ENCODE peak calls at places on chromosomes 4 and X, in seven cellular contexts. O is HepG2, C is GM12878, K is H1, N is HCT116, V is K562, F is SK-N-SH. W is an unnamed sample.

GRCh38 chrX:120310861-120311631 is at the start of gene TMEM255A:
- DNase-seq in O (no peak), C (no peak), K (no peak), N (no peak), V (no peak), F (peak), W (no peak)

GRCh38 chr4:90841676-90842075 is 714.5 kb downstream of the CCSER1 start:
- DNase-seq in O (no peak), C (no peak), K (no peak), N (no peak), V (no peak), F (no peak), W (no peak)

GRCh38 chr4:184951668-184952160 is 66.6 kb upstream of the HELT start:
- DNase-seq in O (no peak), C (no peak), K (no peak), N (no peak), V (no peak), F (no peak), W (no peak)

GRCh38 chrX:120517936-120518335 is 42.8 kb downstream of the CUL4B start:
- DNase-seq in O (no peak), C (no peak), K (no peak), N (no peak), V (no peak), F (no peak), W (no peak)

GRCh38 chrX:31213941-31214340 is 142.1 kb upstream of the FTHL17 start:
- DNase-seq in O (no peak), C (no peak), K (no peak), N (no peak), V (peak), F (peak), W (peak)

GRCh38 chr4:56976283-56976877 is 1.0 kb downstream of the NOA1 start:
- DNase-seq in O (peak), C (no peak), K (no peak), N (no peak), V (peak), F (no peak), W (no peak)

GRCh38 chr4:140238353-140239041 is 84.5 kb upstream of the MAML3 start:
- DNase-seq in O (no peak), C (no peak), K (no peak), N (no peak), V (peak), F (peak), W (peak)

GRCh38 chr4:69823481-69824186 is 36.3 kb downstream of the SULT1E1 start:
- DNase-seq in O (peak), C (no peak), K (no peak), N (peak), V (no peak), F (peak), W (no peak)

GRCh38 chr4:178554352-178554751 is 1112.1 kb upstream of the AGA start:
- DNase-seq in O (no peak), C (no peak), K (no peak), N (no peak), V (no peak), F (no peak), W (no peak)

GRCh38 chr4:10006604-10007435 is 14.5 kb downstream of the SLC2A9 start:
- DNase-seq in O (peak), C (peak), K (no peak), N (peak), V (no peak), F (no peak), W (peak)

GRCh38 chrX:139881130-139881529 is 51.7 kb downstream of the ATP11C start:
- DNase-seq in O (no peak), C (no peak), K (no peak), N (peak), V (peak), F (peak), W (no peak)

GRCh38 chr4:125101706-125102105 is 213.0 kb upstream of the FAT4 start:
- DNase-seq in O (no peak), C (no peak), K (no peak), N (no peak), V (no peak), F (no peak), W (no peak)

GRCh38 chr4:153020460-153020859 is 84.3 kb downstream of the FHDC1 start:
- DNase-seq in O (no peak), C (no peak), K (no peak), N (no peak), V (no peak), F (no peak), W (no peak)

GRCh38 chrX:150035531-150035930 is 97.2 kb upstream of the EOLA2 start:
- DNase-seq in O (no peak), C (no peak), K (no peak), N (no peak), V (no peak), F (no peak), W (no peak)

GRCh38 chr4:118905546-118905945 is 16.9 kb downstream of the SYNPO2 start:
- DNase-seq in O (no peak), C (no peak), K (no peak), N (no peak), V (peak), F (no peak), W (no peak)

GRCh38 chr4:37891221-37892159 is 606 bp downstream of the TBC1D1 start:
- DNase-seq in O (no peak), C (peak), K (no peak), N (no peak), V (no peak), F (peak), W (peak)

GRCh38 chr4:37890501-37891220 is at the start of gene TBC1D1:
- DNase-seq in O (no peak), C (no peak), K (no peak), N (no peak), V (no peak), F (peak), W (peak)

GRCh38 chr4:37893164-37893563 is 2.3 kb downstream of the TBC1D1 start:
- DNase-seq in O (no peak), C (no peak), K (no peak), N (no peak), V (no peak), F (no peak), W (no peak)

GRCh38 chr4:37895271-37895670 is 4.4 kb downstream of the TBC1D1 start:
- DNase-seq in O (no peak), C (no peak), K (no peak), N (no peak), V (no peak), F (no peak), W (no peak)

DNA sequence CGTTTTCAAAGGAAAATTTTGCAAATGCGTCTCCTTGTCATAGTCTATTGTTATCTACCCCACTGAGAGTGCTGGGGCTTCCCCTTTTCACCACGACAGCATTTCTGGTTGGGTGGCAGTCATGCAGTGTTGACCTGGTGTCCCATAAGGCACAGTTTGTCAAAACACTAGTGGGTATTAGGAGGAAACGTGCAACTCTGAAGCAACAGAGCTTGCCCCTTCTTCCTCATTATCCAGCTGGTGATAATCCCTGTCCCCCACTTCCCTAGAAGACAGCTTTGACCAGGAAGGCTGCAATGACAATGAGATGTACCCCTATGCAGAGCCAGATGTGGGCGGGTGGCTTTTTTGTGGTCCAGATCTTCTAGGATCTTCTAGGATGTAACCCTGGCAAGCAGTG is 1.8 kb downstream of the TBC1D1 start:
- DNase-seq in O (no peak), C (peak), K (no peak), N (no peak), V (no peak), F (no peak), W (no peak)
- TF ChIP-seq JUND in O (no peak), C (no peak), K (no peak), N (no peak), V (no peak), F (no peak), W (no peak)

GRCh38 chr4:88027611-88028608 is 20.5 kb downstream of the PKD2 start:
- DNase-seq in O (no peak), C (no peak), K (no peak), N (no peak), V (no peak), F (no peak), W (no peak)
- TF ChIP-seq JUND in O (no peak), C (no peak), K (no peak), N (no peak), V (no peak), F (no peak), W (no peak)

DNA sequence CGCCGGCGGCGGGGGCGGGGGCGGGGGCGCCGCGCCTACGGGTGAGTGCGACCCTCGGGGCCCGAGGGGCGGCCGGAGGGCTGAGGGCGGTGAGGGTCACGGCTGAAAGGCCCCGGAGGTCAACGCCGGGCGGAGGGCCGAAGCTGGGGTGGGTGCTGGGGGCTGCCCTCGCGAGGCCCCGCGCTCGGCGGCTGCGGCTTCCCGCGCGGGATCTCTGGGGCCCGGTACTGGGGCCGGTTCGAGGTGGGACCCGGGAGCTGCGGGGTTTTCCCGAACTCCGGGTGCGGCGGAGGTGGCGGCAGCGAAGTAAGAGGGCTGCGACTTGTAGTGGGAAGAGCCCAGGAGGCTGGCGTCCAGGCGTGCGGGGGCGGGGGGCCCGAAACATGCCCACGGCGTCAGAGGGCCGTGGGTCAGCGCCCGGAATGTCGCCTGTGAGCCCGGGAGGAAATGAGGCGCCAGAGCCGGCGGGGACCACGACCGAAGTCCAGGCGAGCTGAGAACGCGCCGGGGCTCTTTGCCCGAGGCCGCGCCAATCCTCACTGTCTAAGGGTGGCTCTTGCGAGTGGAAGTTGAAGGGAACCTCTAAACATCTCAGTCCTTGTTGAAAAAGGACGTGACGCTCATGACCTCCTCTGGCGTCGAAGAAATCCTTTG is 407 bp downstream of the IL13RA1 start:
- DNase-seq in O (peak), C (no peak), K (no peak), N (no peak), V (peak), F (no peak), W (peak)
- TF ChIP-seq JUND in O (no peak), C (no peak), K (no peak), N (no peak), V (no peak), F (no peak), W (no peak)

GRCh38 chr4:79174855-79175254 is 151.0 kb downstream of the NAA11 start:
- DNase-seq in O (no peak), C (no peak), K (no peak), N (no peak), V (no peak), F (no peak), W (no peak)
- TF ChIP-seq JUND in O (no peak), C (no peak), K (no peak), N (no peak), V (no peak), F (no peak), W (no peak)

GRCh38 chr4:109977854-109978501 is 65.3 kb downstream of the EGF start:
- DNase-seq in O (peak), C (no peak), K (no peak), N (peak), V (peak), F (peak), W (peak)

GRCh38 chr4:109981936-109982335 is 69.3 kb downstream of the EGF start:
- DNase-seq in O (no peak), C (no peak), K (no peak), N (no peak), V (no peak), F (no peak), W (no peak)

GRCh38 chr4:109976189-109976588 is 63.5 kb downstream of the EGF start:
- DNase-seq in O (no peak), C (no peak), K (no peak), N (no peak), V (no peak), F (no peak), W (no peak)

GRCh38 chr4:109979932-109980717 is 67.4 kb downstream of the EGF start:
- DNase-seq in O (no peak), C (no peak), K (no peak), N (no peak), V (no peak), F (no peak), W (no peak)

DNA sequence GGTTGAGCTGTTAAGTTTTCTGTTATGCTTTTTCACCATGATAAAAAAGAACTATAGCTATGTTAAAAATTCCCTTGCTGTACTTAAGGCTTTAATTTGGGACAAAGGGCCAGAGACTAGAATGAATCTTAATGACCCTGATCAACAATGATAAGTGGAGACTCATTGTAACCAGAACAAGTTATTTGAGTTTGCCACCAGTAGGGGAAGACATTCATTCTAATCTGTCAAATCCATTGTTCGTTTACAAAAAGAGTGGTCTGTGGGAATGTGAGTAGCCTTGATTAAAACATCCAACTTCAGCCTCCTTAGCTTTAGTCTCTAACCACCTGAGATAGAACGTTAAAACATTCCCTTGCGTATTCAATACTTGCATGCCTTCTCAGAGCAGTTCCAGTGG is 66.0 kb downstream of the EGF start:
- DNase-seq in O (no peak), C (no peak), K (no peak), N (no peak), V (no peak), F (no peak), W (no peak)
- TF ChIP-seq JUND in O (no peak), C (no peak), K (no peak), N (no peak), V (no peak), F (no peak), W (no peak)

GRCh38 chr4:113328514-113328913 is 279.1 kb downstream of the ANK2 start:
- DNase-seq in O (peak), C (no peak), K (no peak), N (no peak), V (peak), F (peak), W (peak)
- TF ChIP-seq JUND in O (no peak), C (no peak), K (no peak), N (no peak), V (no peak), F (no peak), W (no peak)